ENCODE peak calls at places on chromosome 10, in six cellular contexts. Z is NCI-H1694 treated with DMSO at 0.1 percent for 48 hours, U is NCI-H69, H is head of caudate nucleus, N is pulmonary artery endothelial cell, V is ascending aorta. S is an unnamed sample.

GRCh38 chr10:43606323-43607198 is at the start of gene ZNF485:
- DNase-seq in U (peak), V (peak), Z (no peak), N (peak), H (peak), S (peak)

GRCh38 chr10:23715363-23715762 is 276.5 kb downstream of the OTUD1 start:
- DNase-seq in N (no peak), Z (no peak), V (no peak), U (no peak), H (no peak), S (no peak)

GRCh38 chr10:68223535-68224165 is 8.3 kb downstream of the ATOH7 start:
- DNase-seq in N (no peak), Z (no peak), H (no peak), U (peak), V (no peak), S (no peak)

GRCh38 chr10:116765549-116766162 is 23.3 kb upstream of the HSPA12A start:
- DNase-seq in V (no peak), Z (no peak), N (no peak), H (peak), U (peak), S (no peak)

GRCh38 chr10:25869609-25870008 is 64.4 kb upstream of the MYO3A start:
- DNase-seq in V (no peak), H (no peak), N (no peak), U (peak), Z (no peak), S (no peak)

GRCh38 chr10:103181244-103181643 is 11.8 kb downstream of the NT5C2 start:
- DNase-seq in Z (no peak), N (peak), U (no peak), H (no peak), V (no peak), S (no peak)

GRCh38 chr10:127971973-127972615 is 65.2 kb downstream of the PTPRE start:
- DNase-seq in Z (no peak), U (no peak), V (no peak), H (no peak), N (no peak), S (no peak)

GRCh38 chr10:112724404-112724991 is 225.5 kb upstream of the TCF7L2 start:
- DNase-seq in H (no peak), U (peak), V (no peak), Z (peak), N (no peak), S (no peak)

GRCh38 chr10:18020523-18020922 is 68.8 kb downstream of the SLC39A12 start:
- DNase-seq in V (no peak), N (no peak), H (no peak), Z (no peak), U (no peak), S (no peak)

GRCh38 chr10:48740023-48740707 is 55.5 kb downstream of the WDFY4 start:
- DNase-seq in Z (no peak), H (no peak), N (no peak), U (no peak), V (no peak), S (no peak)

GRCh38 chr10:82150123-82150900 is 275.3 kb downstream of the NRG3 start:
- DNase-seq in V (no peak), H (peak), U (peak), Z (peak), N (no peak), S (peak)

GRCh38 chr10:122632561-122632960 is 67.1 kb downstream of the C10orf120 start:
- DNase-seq in U (no peak), N (no peak), H (no peak), V (peak), Z (no peak), S (no peak)

GRCh38 chr10:117552156-117552620 is 9.6 kb downstream of the EMX2 start:
- DNase-seq in N (no peak), H (no peak), U (no peak), V (no peak), Z (no peak), S (no peak)

GRCh38 chr10:6530211-6530840 is 49.8 kb downstream of the PRKCQ start:
- DNase-seq in H (no peak), U (no peak), V (no peak), N (no peak), Z (no peak), S (no peak)

GRCh38 chr10:131739201-131739600 is 161.6 kb upstream of the PPP2R2D start:
- DNase-seq in U (no peak), H (peak), V (no peak), Z (no peak), N (no peak), S (no peak)

GRCh38 chr10:84317174-84317573 is 11.2 kb upstream of the CCSER2 start:
- DNase-seq in H (no peak), V (no peak), N (no peak), U (no peak), Z (no peak), S (no peak)

GRCh38 chr10:47214520-47214919 is 85.5 kb upstream of the GDF10 start:
- DNase-seq in V (no peak), U (no peak), N (no peak), Z (no peak), H (no peak), S (no peak)

GRCh38 chr10:29496341-29497162 is 138.2 kb downstream of the SVIL start:
- DNase-seq in U (peak), Z (peak), H (peak), N (peak), V (peak), S (peak)

GRCh38 chr10:86733260-86733671 is 23.2 kb upstream of the BMPR1A start:
- DNase-seq in U (no peak), N (no peak), Z (no peak), V (peak), H (no peak), S (no peak)

GRCh38 chr10:51640120-51640819 is 59.1 kb downstream of the CSTF2T start:
- DNase-seq in V (no peak), H (no peak), U (no peak), Z (no peak), N (no peak), S (no peak)

GRCh38 chr10:78337016-78337415 is 303.4 kb downstream of the RPS24 start:
- DNase-seq in V (peak), Z (no peak), U (no peak), N (no peak), H (no peak), S (no peak)

GRCh38 chr10:101158101-101159058 is 27.3 kb downstream of the TLX1 start:
- DNase-seq in Z (no peak), U (no peak), H (no peak), N (no peak), V (no peak), S (no peak)